ENCODE peak calls at places on chromosome 3, in five cellular contexts. J, S, K, O and Z are unnamed samples. For H3K4me1, the result is how much of the 10 kb centered on the place peaks cover.

GRCh38 chr3:192726386-192726785 is 955 bp downstream of the FGF12 start:
- DNase-seq in O (no peak), J (no peak), S (no peak), K (no peak), Z (no peak)

GRCh38 chr3:177700117-177700516 is 502.8 kb upstream of the TBL1XR1 start:
- DNase-seq in K (no peak), J (no peak), S (no peak), O (no peak), Z (no peak)

GRCh38 chr3:190579514-190580137 is 65.7 kb downstream of the IL1RAP start:
- DNase-seq in S (no peak), O (no peak), K (no peak), J (peak), Z (no peak)

GRCh38 chr3:138456961-138457862 is 22.8 kb downstream of the ESYT3 start:
- DNase-seq in S (no peak), K (no peak), J (no peak), O (no peak), Z (no peak)

GRCh38 chr3:193902557-193903256 is 233.2 kb upstream of the HES1 start:
- DNase-seq in J (no peak), S (no peak), O (no peak), K (no peak), Z (no peak)

GRCh38 chr3:156688849-156689452 is 14.6 kb downstream of the TIPARP start:
- DNase-seq in S (no peak), O (no peak), K (no peak), J (no peak), Z (no peak)

GRCh38 chr3:126357299-126358037 is at the start of gene KLF15:
- DNase-seq in O (peak), K (peak), S (peak), J (peak), Z (no peak)

GRCh38 chr3:64427671-64428070 is 202.4 kb upstream of the PRICKLE2 start:
- DNase-seq in O (no peak), J (no peak), S (no peak), K (no peak), Z (no peak)

GRCh38 chr3:79297242-79297641 is 470.6 kb downstream of the ROBO1 start:
- DNase-seq in K (no peak), S (no peak), O (peak), J (peak), Z (peak)

GRCh38 chr3:159200176-159200575 is 398.3 kb downstream of the MFSD1 start:
- DNase-seq in O (no peak), S (peak), J (peak), K (no peak), Z (peak)

GRCh38 chr3:159378391-159378790 is 576.5 kb downstream of the MFSD1 start:
- DNase-seq in K (no peak), S (no peak), O (peak), J (no peak), Z (no peak)

GRCh38 chr3:129533406-129533805 is 5.0 kb downstream of the RHO start:
- DNase-seq in K (no peak), O (no peak), J (no peak), S (no peak), Z (no peak)

GRCh38 chr3:113312416-113312815 is 101.1 kb downstream of the BOC start:
- DNase-seq in K (no peak), O (no peak), S (no peak), J (no peak), Z (no peak)

GRCh38 chr3:17737591-17737990 is 4.8 kb downstream of the TBC1D5 start:
- DNase-seq in O (no peak), K (no peak), J (no peak), S (no peak), Z (no peak)

GRCh38 chr3:51982838-51983577 is at the start of gene ACY1:
- DNase-seq in K (peak), S (peak), O (peak), J (peak), Z (peak)

GRCh38 chr3:110138966-110139555 is 801.7 kb upstream of the DPPA4 start:
- DNase-seq in O (no peak), J (no peak), S (no peak), K (no peak), Z (no peak)

GRCh38 chr3:189460511-189460910 is 170.7 kb upstream of the TP63 start:
- DNase-seq in O (no peak), S (no peak), K (no peak), J (no peak), Z (no peak)

GRCh38 chr3:66482005-66482404 is 18.8 kb downstream of the LRIG1 start:
- DNase-seq in K (no peak), S (no peak), J (no peak), O (no peak), Z (no peak)

GRCh38 chr3:11545186-11545851 is 98.4 kb downstream of the VGLL4 start:
- DNase-seq in J (peak), S (no peak), K (no peak), O (no peak), Z (no peak)

GRCh38 chr3:25581823-25582222 is 82.9 kb downstream of the TOP2B start:
- DNase-seq in S (no peak), O (no peak), K (peak), J (no peak), Z (no peak)

GRCh38 chr3:120450914-120451669 is at the start of gene FSTL1:
- DNase-seq in K (no peak), S (no peak), J (peak), O (peak), Z (peak)

GRCh38 chr3:77699292-77699691 is 659.4 kb downstream of the ROBO2 start:
- DNase-seq in J (no peak), K (no peak), O (no peak), S (no peak), Z (no peak)

GRCh38 chr3:13708301-13708700 is 159.4 kb downstream of the FBLN2 start:
- DNase-seq in J (no peak), S (no peak), O (no peak), K (no peak), Z (no peak)

GRCh38 chr3:197083486-197083885 is 53.9 kb upstream of the MELTF start:
- DNase-seq in O (no peak), J (peak), S (no peak), K (no peak), Z (no peak)

GRCh38 chr3:114809668-114810413 is 337.2 kb downstream of the ZBTB20 start:
- DNase-seq in S (no peak), O (no peak), J (no peak), K (no peak), Z (no peak)

GRCh38 chr3:76550522-76551201 is 489.2 kb upstream of the ROBO2 start:
- DNase-seq in K (no peak), O (no peak), S (no peak), J (no peak), Z (no peak)

GRCh38 chr3:28110884-28111283 is 130.5 kb upstream of the CMC1 start:
- DNase-seq in J (no peak), S (no peak), K (no peak), O (no peak), Z (no peak)

GRCh38 chr3:159238646-159239045 is 436.8 kb downstream of the MFSD1 start:
- DNase-seq in S (no peak), K (no peak), J (peak), O (no peak), Z (no peak)

GRCh38 chr3:179324270-179324754 is 1.5 kb downstream of the ZNF639 start:
- DNase-seq in O (no peak), J (peak), K (no peak), S (no peak), Z (no peak)

GRCh38 chr3:38479431-38480092 is 16.6 kb upstream of the EXOG start:
- DNase-seq in O (peak), S (no peak), J (peak), K (peak), Z (peak)

GRCh38 chr3:71416868-71417267 is 166.7 kb downstream of the FOXP1 start:
- DNase-seq in S (peak), O (peak), K (no peak), J (no peak), Z (no peak)

GRCh38 chr3:153257673-153258351 is 95.8 kb downstream of the RAP2B start:
- DNase-seq in J (no peak), S (no peak), K (no peak), O (no peak), Z (no peak)

GRCh38 chr3:53516339-53516738 is 21.9 kb downstream of the CACNA1D start:
- DNase-seq in S (no peak), J (no peak), K (no peak), O (no peak), Z (no peak)

GRCh38 chr3:123779646-123780231 is 104.4 kb downstream of the MYLK start:
- DNase-seq in J (no peak), S (no peak), K (peak), O (no peak), Z (no peak)

GRCh38 chr3:66039590-66039887 is 821 bp upstream of the MAGI1 start:
- DNase-seq in S (no peak), O (peak), K (no peak), J (peak), Z (no peak)

GRCh38 chr3:61725851-61726333 is 164.5 kb downstream of the PTPRG start:
- DNase-seq in S (peak), O (peak), K (no peak), J (peak), Z (no peak)

GRCh38 chr3:172086071-172086470 is 46.7 kb downstream of the FNDC3B start:
- DNase-seq in O (no peak), J (no peak), S (no peak), K (no peak), Z (no peak)
- H3K4me1 ChIP-seq in O (under half), J (half or more), S (under half), K (half or more), Z (under half)

DNA sequence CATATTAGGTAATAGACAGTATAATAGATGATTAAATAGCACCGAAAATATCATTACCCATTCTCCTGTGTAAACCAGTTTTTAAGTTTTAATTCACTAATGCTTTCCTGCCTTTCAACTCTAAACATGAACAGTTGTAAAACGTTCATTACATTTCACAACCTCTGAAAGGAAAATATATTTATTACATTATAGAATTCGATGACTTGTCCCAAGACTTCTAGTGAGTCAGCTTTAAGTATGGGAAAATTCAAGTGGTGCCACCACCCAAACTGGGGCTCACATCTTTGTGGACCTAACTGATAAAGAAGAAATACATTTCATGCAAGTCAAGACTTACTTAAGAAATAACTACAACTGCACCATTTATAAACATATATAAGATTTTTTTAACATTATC is 2.0 kb downstream of the TRIM59 start:
- DNase-seq in K (no peak), S (no peak), O (no peak), J (peak), Z (no peak)
- H3K4me1 ChIP-seq in K (under half), S (under half), O (under half), J (under half), Z (under half)

DNA sequence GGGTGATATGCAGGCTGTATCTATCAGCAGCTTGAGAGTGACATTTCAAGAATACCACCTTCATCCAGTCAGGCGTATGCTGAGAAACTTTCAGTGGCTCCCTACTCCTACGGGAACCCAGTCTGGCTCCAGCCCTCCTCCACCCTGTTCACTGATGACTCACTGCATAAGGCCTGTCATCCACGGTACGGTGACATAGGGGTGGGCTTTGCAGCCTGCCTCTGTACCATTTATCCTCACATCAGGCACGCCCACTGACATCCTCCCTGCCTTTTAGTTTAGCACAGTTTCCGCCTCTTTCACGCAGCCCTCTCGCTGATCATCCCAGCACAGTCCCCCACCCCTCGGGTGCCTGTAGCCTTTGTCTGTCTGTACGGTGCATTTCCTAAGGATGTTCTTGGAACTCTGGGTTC is 11.7 kb downstream of the PXYLP1 start:
- DNase-seq in J (peak), O (no peak), S (no peak), K (peak), Z (no peak)
- H3K4me1 ChIP-seq in J (under half), O (under half), S (under half), K (under half), Z (under half)

GRCh38 chr3:46935168-46935858 is 41.2 kb downstream of the CCDC12 start:
- DNase-seq in K (no peak), J (peak), O (peak), S (peak), Z (peak)
- H3K4me1 ChIP-seq in K (half or more), J (half or more), O (half or more), S (half or more), Z (half or more)

GRCh38 chr3:43286115-43286885 is at the start of gene SNRK:
- DNase-seq in K (peak), J (peak), O (peak), S (peak), Z (peak)
- H3K4me1 ChIP-seq in K (under half), J (under half), O (under half), S (under half), Z (under half)

DNA sequence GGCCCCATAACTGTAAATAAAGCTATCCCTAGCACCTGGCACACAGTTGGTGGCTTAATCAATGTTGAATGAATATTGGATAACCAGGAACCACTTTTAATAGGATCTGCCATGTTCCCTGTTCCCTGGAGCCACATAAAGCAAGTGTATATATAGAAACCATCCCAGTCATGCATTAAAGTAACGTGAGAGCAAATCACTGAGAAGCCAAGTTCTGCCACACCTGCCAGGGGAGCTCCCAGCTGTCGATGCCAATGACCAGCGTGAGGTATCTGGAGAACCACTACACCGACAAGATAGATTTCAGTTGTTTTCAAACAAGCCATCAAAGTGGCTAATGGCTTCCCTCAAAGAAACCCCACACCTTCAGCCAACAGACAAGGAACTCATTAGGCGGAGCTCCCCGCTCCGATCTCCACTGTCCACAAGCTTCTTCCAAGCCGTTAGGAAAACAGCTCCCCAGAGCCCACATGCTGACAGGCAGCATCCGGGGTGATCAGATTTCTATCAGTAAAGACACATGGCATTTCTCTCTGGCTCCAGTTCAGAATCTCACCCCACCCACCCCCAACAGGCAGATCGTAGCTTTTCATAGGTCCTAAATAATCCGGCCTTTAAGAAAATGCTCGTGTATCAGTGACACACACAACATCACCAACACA is 54.3 kb upstream of the SPATA12 start:
- DNase-seq in S (no peak), O (no peak), J (no peak), K (no peak), Z (peak)
- H3K4me1 ChIP-seq in S (under half), O (under half), J (under half), K (half or more), Z (under half)

GRCh38 chr3:149541091-149541491 is 66.6 kb downstream of the TM4SF4 start:
- DNase-seq in S (no peak), J (peak), O (no peak), K (no peak), Z (no peak)
- H3K4me1 ChIP-seq in S (under half), J (half or more), O (under half), K (half or more), Z (under half)

GRCh38 chr3:151985787-151986430 is 112.5 kb downstream of the SUCNR1 start:
- DNase-seq in K (no peak), O (no peak), S (no peak), J (no peak), Z (no peak)

GRCh38 chr3:151983538-151983937 is 110.1 kb downstream of the SUCNR1 start:
- DNase-seq in O (no peak), K (no peak), S (no peak), J (no peak), Z (no peak)

GRCh38 chr3:151992326-151993041 is 119.0 kb downstream of the SUCNR1 start:
- DNase-seq in O (no peak), J (no peak), K (no peak), S (no peak), Z (no peak)

GRCh38 chr3:151990696-151991376 is 117.4 kb downstream of the SUCNR1 start:
- DNase-seq in J (no peak), O (no peak), S (no peak), K (no peak), Z (no peak)

DNA sequence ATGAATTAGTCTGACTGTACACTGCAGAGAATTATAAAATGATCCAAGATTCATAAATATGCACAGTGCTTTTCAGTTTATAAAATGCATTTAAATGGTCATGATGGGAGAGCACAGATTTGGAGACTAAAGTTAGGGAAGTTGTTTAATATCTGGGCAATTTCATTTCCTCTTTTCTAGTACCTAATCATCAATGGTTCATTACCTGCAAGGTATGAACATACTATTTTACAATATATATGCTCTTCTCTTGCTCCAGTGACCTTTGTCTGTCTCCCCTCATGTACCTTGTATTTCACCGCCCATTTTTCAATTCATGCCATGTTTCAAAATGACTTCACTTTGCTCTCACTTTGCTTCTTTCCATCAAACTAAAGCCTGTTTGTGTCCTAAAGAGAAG is 114.5 kb downstream of the SUCNR1 start:
- DNase-seq in O (no peak), S (no peak), J (no peak), K (no peak), Z (no peak)
- H3K4me1 ChIP-seq in O (under half), S (under half), J (under half), K (under half), Z (under half)

GRCh38 chr3:170356596-170357175 is 829 bp upstream of the SKIL start:
- DNase-seq in O (peak), S (no peak), K (peak), J (peak), Z (peak)

GRCh38 chr3:170357920-170358854 is 672 bp downstream of the SKIL start:
- DNase-seq in S (no peak), J (peak), O (peak), K (peak), Z (peak)

GRCh38 chr3:170359178-170359704 is 1.7 kb downstream of the SKIL start:
- DNase-seq in K (no peak), O (no peak), J (no peak), S (no peak), Z (no peak)

GRCh38 chr3:170355738-170356595 is 1.5 kb upstream of the SKIL start:
- DNase-seq in K (no peak), J (peak), O (peak), S (no peak), Z (peak)

GRCh38 chr3:170357176-170357919 is at the start of gene SKIL:
- DNase-seq in J (peak), S (peak), K (peak), O (peak), Z (peak)
- H3K4me1 ChIP-seq in J (under half), S (under half), K (under half), O (under half), Z (half or more)